ENCODE peak calls at places on chromosomes 2 and 18, in six cellular contexts. One of them, this sample, is unnamed.

GRCh38 chr2:188811522-188811921 is 162.7 kb upstream of the COL3A1 start:
- DNase-seq in H1: no peak
- DNase-seq in endothelial cell of umbilical vein: no peak
- DNase-seq in WTC11: no peak
- DNase-seq in K562: no peak
- DNase-seq in HepG2: no peak
- DNase-seq in this sample: no peak

GRCh38 chr2:231462729-231463465 is 1.4 kb downstream of the NCL start:
- DNase-seq in H1: no peak
- DNase-seq in endothelial cell of umbilical vein: no peak
- DNase-seq in WTC11: no peak
- DNase-seq in K562: no peak
- DNase-seq in HepG2: no peak
- DNase-seq in this sample: no peak

GRCh38 chr2:167875524-167875923 is 371.9 kb downstream of the STK39 start:
- DNase-seq in H1: no peak
- DNase-seq in endothelial cell of umbilical vein: no peak
- DNase-seq in WTC11: no peak
- DNase-seq in K562: no peak
- DNase-seq in HepG2: no peak
- DNase-seq in this sample: no peak

GRCh38 chr18:61502472-61502871 is 169.2 kb downstream of the CDH20 start:
- DNase-seq in H1: peak; percentile 64
- DNase-seq in endothelial cell of umbilical vein: peak; percentile 65
- DNase-seq in WTC11: peak; percentile 37
- DNase-seq in K562: peak; percentile 25
- DNase-seq in HepG2: peak; percentile 21
- DNase-seq in this sample: peak; percentile 38

GRCh38 chr2:54589340-54590215 is 133.5 kb downstream of the SPTBN1 start:
- DNase-seq in H1: no peak
- DNase-seq in endothelial cell of umbilical vein: peak; percentile 99
- DNase-seq in WTC11: no peak
- DNase-seq in K562: peak; percentile 89
- DNase-seq in HepG2: peak; percentile 98
- DNase-seq in this sample: peak; percentile 53

GRCh38 chr18:5107990-5108389 is 89.1 kb downstream of the AKAIN1 start:
- DNase-seq in H1: no peak
- DNase-seq in endothelial cell of umbilical vein: no peak
- DNase-seq in WTC11: no peak
- DNase-seq in K562: no peak
- DNase-seq in HepG2: no peak
- DNase-seq in this sample: no peak

GRCh38 chr18:68662779-68663178 is 52.1 kb downstream of the TMX3 start:
- DNase-seq in H1: no peak
- DNase-seq in endothelial cell of umbilical vein: no peak
- DNase-seq in WTC11: no peak
- DNase-seq in K562: no peak
- DNase-seq in HepG2: no peak
- DNase-seq in this sample: no peak

GRCh38 chr2:111900859-111901258 is 2.5 kb downstream of the MERTK start:
- DNase-seq in H1: peak; percentile 57
- DNase-seq in endothelial cell of umbilical vein: peak; percentile 80
- DNase-seq in WTC11: peak; percentile 42
- DNase-seq in K562: peak; percentile 66
- DNase-seq in HepG2: peak; percentile 58
- DNase-seq in this sample: peak; percentile 22

GRCh38 chr18:23703057-23703986 is 14.1 kb downstream of the LAMA3 start:
- DNase-seq in H1: no peak
- DNase-seq in endothelial cell of umbilical vein: peak; percentile 80
- DNase-seq in WTC11: no peak
- DNase-seq in K562: peak; percentile 51
- DNase-seq in HepG2: peak; percentile 50
- DNase-seq in this sample: peak; percentile 43

GRCh38 chr2:127091886-127092285 is 15.1 kb downstream of the BIN1 start:
- DNase-seq in H1: no peak
- DNase-seq in endothelial cell of umbilical vein: no peak
- DNase-seq in WTC11: no peak
- DNase-seq in K562: no peak
- DNase-seq in HepG2: no peak
- DNase-seq in this sample: no peak

GRCh38 chr2:218607436-218608115 is at the start of gene PLCD4:
- DNase-seq in H1: no peak
- DNase-seq in endothelial cell of umbilical vein: peak; percentile 79
- DNase-seq in WTC11: no peak
- DNase-seq in K562: no peak
- DNase-seq in HepG2: no peak
- DNase-seq in this sample: no peak

GRCh38 chr2:153222231-153223165 is 256.1 kb downstream of the RPRM start:
- DNase-seq in H1: no peak
- DNase-seq in endothelial cell of umbilical vein: no peak
- DNase-seq in WTC11: no peak
- DNase-seq in K562: no peak
- DNase-seq in HepG2: no peak
- DNase-seq in this sample: no peak

GRCh38 chr18:47735041-47735440 is 195.4 kb downstream of the SMAD2 start:
- DNase-seq in H1: no peak
- DNase-seq in endothelial cell of umbilical vein: no peak
- DNase-seq in WTC11: no peak
- DNase-seq in K562: no peak
- DNase-seq in HepG2: no peak
- DNase-seq in this sample: no peak

GRCh38 chr18:497688-498087 is 2.8 kb downstream of the COLEC12 start:
- DNase-seq in H1: no peak
- DNase-seq in endothelial cell of umbilical vein: no peak
- DNase-seq in WTC11: no peak
- DNase-seq in K562: no peak
- DNase-seq in HepG2: no peak
- DNase-seq in this sample: no peak

GRCh38 chr2:85429924-85430289 is 11.4 kb downstream of the SH2D6 start:
- DNase-seq in H1: no peak
- DNase-seq in endothelial cell of umbilical vein: no peak
- DNase-seq in WTC11: no peak
- DNase-seq in K562: peak; percentile 51
- DNase-seq in HepG2: no peak
- DNase-seq in this sample: no peak

GRCh38 chr2:97662895-97663625 is 784 bp downstream of the ACTR1B start:
- DNase-seq in H1: peak; percentile 74
- DNase-seq in endothelial cell of umbilical vein: peak; percentile 65
- DNase-seq in WTC11: peak; percentile 72
- DNase-seq in K562: peak; percentile 84
- DNase-seq in HepG2: peak; percentile 75
- DNase-seq in this sample: peak; percentile 64

GRCh38 chr2:19987936-19988335 is 2.0 kb downstream of the WDR35 start:
- DNase-seq in H1: no peak
- DNase-seq in endothelial cell of umbilical vein: no peak
- DNase-seq in WTC11: no peak
- DNase-seq in K562: no peak
- DNase-seq in HepG2: no peak
- DNase-seq in this sample: no peak

GRCh38 chr2:78999410-78999809 is 26.1 kb upstream of the REG3G start:
- DNase-seq in H1: no peak
- DNase-seq in endothelial cell of umbilical vein: peak; percentile 26
- DNase-seq in WTC11: no peak
- DNase-seq in K562: peak; percentile 23
- DNase-seq in HepG2: no peak
- DNase-seq in this sample: peak; percentile 13

GRCh38 chr2:171882095-171882769 is 11.8 kb downstream of the SLC25A12 start:
- DNase-seq in H1: no peak
- DNase-seq in endothelial cell of umbilical vein: no peak
- DNase-seq in WTC11: no peak
- DNase-seq in K562: no peak
- DNase-seq in HepG2: no peak
- DNase-seq in this sample: no peak

GRCh38 chr2:85886585-85886984 is 2.2 kb downstream of the ST3GAL5 start:
- DNase-seq in H1: no peak
- DNase-seq in endothelial cell of umbilical vein: peak; percentile 75
- DNase-seq in WTC11: no peak
- DNase-seq in K562: peak; percentile 70
- DNase-seq in HepG2: no peak
- DNase-seq in this sample: no peak

GRCh38 chr2:233538741-233539140 is 27.8 kb downstream of the USP40 start:
- DNase-seq in H1: no peak
- DNase-seq in endothelial cell of umbilical vein: no peak
- DNase-seq in WTC11: no peak
- DNase-seq in K562: no peak
- DNase-seq in HepG2: no peak
- DNase-seq in this sample: no peak
- TF ChIP-seq JUN in H1: no peak
- TF ChIP-seq JUN in endothelial cell of umbilical vein: no peak
- TF ChIP-seq JUN in WTC11: no peak
- TF ChIP-seq JUN in K562: no peak
- TF ChIP-seq JUN in HepG2: no peak
- TF ChIP-seq JUN in this sample: no peak

GRCh38 chr2:18599509-18600254 is 10.3 kb upstream of the NT5C1B start:
- DNase-seq in H1: no peak
- DNase-seq in endothelial cell of umbilical vein: peak; percentile 21
- DNase-seq in WTC11: no peak
- DNase-seq in K562: no peak
- DNase-seq in HepG2: no peak
- DNase-seq in this sample: no peak
- TF ChIP-seq JUN in H1: no peak
- TF ChIP-seq JUN in endothelial cell of umbilical vein: no peak
- TF ChIP-seq JUN in WTC11: no peak
- TF ChIP-seq JUN in K562: no peak
- TF ChIP-seq JUN in HepG2: no peak
- TF ChIP-seq JUN in this sample: no peak

GRCh38 chr2:146979746-146980145 is 865.1 kb upstream of the ACVR2A start:
- DNase-seq in H1: no peak
- DNase-seq in endothelial cell of umbilical vein: no peak
- DNase-seq in WTC11: no peak
- DNase-seq in K562: no peak
- DNase-seq in HepG2: no peak
- DNase-seq in this sample: no peak
- TF ChIP-seq JUN in H1: no peak
- TF ChIP-seq JUN in endothelial cell of umbilical vein: no peak
- TF ChIP-seq JUN in WTC11: no peak
- TF ChIP-seq JUN in K562: no peak
- TF ChIP-seq JUN in HepG2: no peak
- TF ChIP-seq JUN in this sample: no peak

GRCh38 chr2:228840113-228840742 is 430.9 kb downstream of the PID1 start:
- DNase-seq in H1: no peak
- DNase-seq in endothelial cell of umbilical vein: no peak
- DNase-seq in WTC11: no peak
- DNase-seq in K562: no peak
- DNase-seq in HepG2: no peak
- DNase-seq in this sample: no peak
- TF ChIP-seq JUN in H1: no peak
- TF ChIP-seq JUN in endothelial cell of umbilical vein: no peak
- TF ChIP-seq JUN in WTC11: no peak
- TF ChIP-seq JUN in K562: no peak
- TF ChIP-seq JUN in HepG2: no peak
- TF ChIP-seq JUN in this sample: no peak

GRCh38 chr2:109226128-109226527 is 97.1 kb downstream of the SH3RF3 start:
- DNase-seq in H1: no peak
- DNase-seq in endothelial cell of umbilical vein: no peak
- DNase-seq in WTC11: no peak
- DNase-seq in K562: no peak
- DNase-seq in HepG2: peak; percentile 47
- DNase-seq in this sample: no peak
- TF ChIP-seq JUN in H1: no peak
- TF ChIP-seq JUN in endothelial cell of umbilical vein: no peak
- TF ChIP-seq JUN in WTC11: no peak
- TF ChIP-seq JUN in K562: no peak
- TF ChIP-seq JUN in HepG2: no peak
- TF ChIP-seq JUN in this sample: no peak

DNA sequence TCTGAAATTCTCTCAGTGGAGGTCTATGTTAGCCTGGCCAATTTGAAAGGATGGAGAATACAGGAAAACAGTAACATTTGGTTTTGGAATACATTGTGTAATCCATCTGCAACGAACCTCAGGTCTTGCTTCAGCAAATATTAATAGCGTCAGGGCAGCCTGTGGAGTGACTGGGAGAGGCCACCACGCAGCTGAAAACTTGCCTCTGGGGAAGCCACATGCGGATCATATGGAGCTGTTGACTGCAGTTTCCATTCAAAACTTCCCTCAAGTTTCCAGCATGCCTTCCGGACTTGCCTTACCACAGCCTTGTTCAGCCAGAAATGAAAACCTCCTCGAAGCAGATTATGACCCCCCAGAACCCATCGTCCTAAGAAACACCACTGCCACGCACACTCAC is 25.7 kb downstream of the BCL11A start:
- DNase-seq in H1: no peak
- DNase-seq in endothelial cell of umbilical vein: no peak
- DNase-seq in WTC11: no peak
- DNase-seq in K562: no peak
- DNase-seq in HepG2: no peak
- DNase-seq in this sample: no peak
- TF ChIP-seq JUN in H1: no peak
- TF ChIP-seq JUN in endothelial cell of umbilical vein: no peak
- TF ChIP-seq JUN in WTC11: no peak
- TF ChIP-seq JUN in K562: no peak
- TF ChIP-seq JUN in HepG2: no peak
- TF ChIP-seq JUN in this sample: no peak

GRCh38 chr18:9319333-9319732 is 15.2 kb upstream of the TWSG1 start:
- DNase-seq in H1: no peak
- DNase-seq in endothelial cell of umbilical vein: no peak
- DNase-seq in WTC11: no peak
- DNase-seq in K562: no peak
- DNase-seq in HepG2: no peak
- DNase-seq in this sample: no peak
- TF ChIP-seq JUN in H1: no peak
- TF ChIP-seq JUN in endothelial cell of umbilical vein: no peak
- TF ChIP-seq JUN in WTC11: no peak
- TF ChIP-seq JUN in K562: no peak
- TF ChIP-seq JUN in HepG2: no peak
- TF ChIP-seq JUN in this sample: no peak

GRCh38 chr18:75937306-75937705 is 509.8 kb upstream of the SMIM21 start:
- DNase-seq in H1: no peak
- DNase-seq in endothelial cell of umbilical vein: no peak
- DNase-seq in WTC11: no peak
- DNase-seq in K562: no peak
- DNase-seq in HepG2: no peak
- DNase-seq in this sample: no peak

GRCh38 chr18:75931079-75931478 is 503.6 kb upstream of the SMIM21 start:
- DNase-seq in H1: no peak
- DNase-seq in endothelial cell of umbilical vein: no peak
- DNase-seq in WTC11: no peak
- DNase-seq in K562: no peak
- DNase-seq in HepG2: no peak
- DNase-seq in this sample: no peak

GRCh38 chr18:75936862-75937261 is 509.4 kb upstream of the SMIM21 start:
- DNase-seq in H1: no peak
- DNase-seq in endothelial cell of umbilical vein: no peak
- DNase-seq in WTC11: no peak
- DNase-seq in K562: no peak
- DNase-seq in HepG2: no peak
- DNase-seq in this sample: no peak
- TF ChIP-seq JUN in H1: no peak
- TF ChIP-seq JUN in endothelial cell of umbilical vein: no peak
- TF ChIP-seq JUN in WTC11: no peak
- TF ChIP-seq JUN in K562: no peak
- TF ChIP-seq JUN in HepG2: no peak
- TF ChIP-seq JUN in this sample: no peak